ENCODE peak calls at places on chromosomes 4 and X, in seven cellular contexts. N is body of pancreas, E is PC-9, G is pancreas, B is astrocyte of the spinal cord, S is fibroblast of pulmonary artery, C is colonic mucosa. Q is an unnamed sample.

GRCh38 chrX:52424658-52425057 is 55.8 kb downstream of the XAGE2 start:
- DNase-seq in S (peak), N (no peak), G (no peak), E (no peak), C (no peak), B (peak), Q (peak)

GRCh38 chr4:105277702-105278101 is 131.0 kb downstream of the TET2 start:
- DNase-seq in E (no peak), G (no peak), S (no peak), N (no peak), B (no peak), C (no peak), Q (no peak)

GRCh38 chr4:80484707-80485106 is 149.2 kb downstream of the CFAP299 start:
- DNase-seq in B (no peak), S (peak), N (no peak), C (no peak), G (no peak), E (no peak), Q (no peak)

GRCh38 chr4:141654098-141654497 is 17.7 kb downstream of the IL15 start:
- DNase-seq in S (peak), G (no peak), N (peak), E (no peak), C (peak), B (peak), Q (peak)

GRCh38 chr4:140163029-140163810 is 9.2 kb upstream of the MAML3 start:
- DNase-seq in C (no peak), B (peak), S (peak), E (no peak), G (no peak), N (no peak), Q (peak)

GRCh38 chr4:147617173-147617840 is at the start of gene TMEM184C:
- DNase-seq in B (peak), G (peak), E (peak), N (peak), S (peak), C (peak), Q (peak)

GRCh38 chr4:77613267-77613666 is 7.6 kb downstream of the CXCL13 start:
- DNase-seq in G (no peak), B (no peak), C (no peak), S (peak), N (no peak), E (no peak), Q (peak)

GRCh38 chr4:8297691-8298485 is 28.3 kb downstream of the HTRA3 start:
- DNase-seq in B (no peak), C (no peak), S (no peak), N (no peak), G (no peak), E (no peak), Q (no peak)

GRCh38 chr4:85708468-85708867 is 233.5 kb downstream of the ARHGAP24 start:
- DNase-seq in C (no peak), B (no peak), E (no peak), S (no peak), G (no peak), N (no peak), Q (no peak)

GRCh38 chr4:133588306-133588705 is 439.2 kb downstream of the PCDH10 start:
- DNase-seq in G (no peak), C (no peak), E (no peak), S (no peak), N (no peak), B (peak), Q (no peak)

GRCh38 chr4:153728660-153729059 is 31.2 kb downstream of the RNF175 start:
- DNase-seq in G (no peak), S (no peak), B (no peak), N (no peak), E (no peak), C (no peak), Q (no peak)

GRCh38 chrX:123217077-123217476 is 33.0 kb downstream of the GRIA3 start:
- DNase-seq in S (peak), E (no peak), B (no peak), G (no peak), C (no peak), N (no peak), Q (no peak)

GRCh38 chr4:185830263-185830994 is 18.4 kb upstream of the SORBS2 start:
- DNase-seq in N (peak), E (no peak), G (peak), S (no peak), B (no peak), C (peak), Q (no peak)

GRCh38 chrX:1531106-1531890 is 5.7 kb downstream of the P2RY8 start:
- DNase-seq in B (no peak), S (no peak), E (no peak), N (no peak), C (no peak), G (no peak), Q (no peak)

GRCh38 chr4:48127231-48127881 is 6.7 kb downstream of the TXK start:
- DNase-seq in N (no peak), G (no peak), C (no peak), S (no peak), B (no peak), E (peak), Q (no peak)

GRCh38 chrX:135433531-135434257 is 11.9 kb downstream of the SMIM10L2A start:
- DNase-seq in E (no peak), C (no peak), S (no peak), N (no peak), G (no peak), B (no peak), Q (no peak)

GRCh38 chr4:147463065-147463464 is 17.8 kb upstream of the EDNRA start:
- DNase-seq in E (no peak), S (no peak), C (no peak), N (no peak), B (no peak), G (no peak), Q (no peak)

GRCh38 chr4:159551268-159551667 is 448.4 kb downstream of the RAPGEF2 start:
- DNase-seq in G (no peak), E (no peak), B (no peak), C (no peak), N (no peak), S (peak), Q (peak)

GRCh38 chr4:114597410-114598115 is 1.0 kb upstream of the UGT8 start:
- DNase-seq in E (no peak), N (peak), G (peak), S (no peak), C (peak), B (no peak), Q (no peak)

GRCh38 chrX:97401586-97402101 is 517.9 kb downstream of the RPA4 start:
- DNase-seq in G (no peak), E (no peak), N (no peak), S (peak), B (no peak), C (no peak), Q (no peak)

DNA sequence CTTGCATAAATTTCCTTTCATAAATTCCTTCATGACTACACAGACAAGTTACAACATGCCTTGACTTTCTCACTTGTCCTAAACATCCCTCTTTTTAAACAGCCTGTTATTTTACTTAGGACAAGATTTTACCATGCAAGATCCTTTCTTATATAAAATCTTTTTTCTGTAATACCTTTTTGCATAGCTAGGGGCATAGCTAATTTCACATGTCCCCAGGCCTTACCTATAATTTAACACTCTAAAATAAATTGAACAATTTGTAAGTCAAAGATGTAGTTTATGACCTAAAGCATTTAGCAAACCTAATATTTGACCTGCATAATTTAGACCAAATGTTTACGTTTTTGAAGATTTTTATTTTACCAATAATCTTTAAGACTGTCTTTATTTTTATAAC is 396.3 kb upstream of the FSTL5 start:
- DNase-seq in S (no peak), C (no peak), B (no peak), N (no peak), G (no peak), E (no peak), Q (no peak)
- TF ChIP-seq CTCF in S (no peak), C (no peak), B (no peak), N (no peak), G (no peak), E (no peak), Q (no peak)

GRCh38 chr4:86981789-86982188 is 47.0 kb downstream of the AFF1 start:
- DNase-seq in G (no peak), C (no peak), B (no peak), N (no peak), E (no peak), S (no peak), Q (no peak)
- H3K4me3 ChIP-seq in G (no peak), C (no peak), B (no peak), N (no peak), E (no peak), S (no peak), Q (no peak)

DNA sequence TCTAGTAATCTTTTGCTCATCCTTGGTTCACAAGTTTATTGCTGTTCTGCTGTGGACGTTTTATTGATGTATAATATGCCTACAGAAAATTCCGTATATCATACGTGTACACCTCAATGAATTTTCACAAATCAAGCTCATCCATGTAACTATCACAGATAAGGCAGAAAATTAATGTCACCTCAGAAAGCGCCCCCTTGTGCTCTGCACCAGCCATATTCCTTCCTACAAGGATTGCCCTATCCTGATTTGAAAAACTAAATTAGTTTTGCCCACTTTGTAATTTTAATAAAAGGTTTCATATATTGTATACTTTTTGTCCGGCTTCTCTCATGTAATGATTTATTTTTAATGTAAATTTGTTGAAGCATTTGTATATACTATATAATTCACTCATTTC is 390.8 kb downstream of the ADGRL3 start:
- DNase-seq in S (no peak), E (no peak), B (no peak), G (no peak), N (no peak), C (no peak), Q (peak)
- TF ChIP-seq CTCF in S (peak), E (peak), B (peak), G (no peak), N (no peak), C (no peak), Q (peak)

GRCh38 chrX:50643525-50644137 is 170.4 kb downstream of the SHROOM4 start:
- DNase-seq in G (no peak), N (no peak), B (no peak), C (no peak), S (peak), E (no peak), Q (peak)

GRCh38 chrX:50635162-50635561 is 164.5 kb upstream of the DGKK start:
- DNase-seq in E (no peak), G (no peak), S (no peak), C (no peak), B (no peak), N (no peak), Q (no peak)

GRCh38 chrX:50635811-50636365 is 165.3 kb upstream of the DGKK start:
- DNase-seq in G (no peak), B (no peak), C (no peak), S (no peak), E (no peak), N (no peak), Q (no peak)

DNA sequence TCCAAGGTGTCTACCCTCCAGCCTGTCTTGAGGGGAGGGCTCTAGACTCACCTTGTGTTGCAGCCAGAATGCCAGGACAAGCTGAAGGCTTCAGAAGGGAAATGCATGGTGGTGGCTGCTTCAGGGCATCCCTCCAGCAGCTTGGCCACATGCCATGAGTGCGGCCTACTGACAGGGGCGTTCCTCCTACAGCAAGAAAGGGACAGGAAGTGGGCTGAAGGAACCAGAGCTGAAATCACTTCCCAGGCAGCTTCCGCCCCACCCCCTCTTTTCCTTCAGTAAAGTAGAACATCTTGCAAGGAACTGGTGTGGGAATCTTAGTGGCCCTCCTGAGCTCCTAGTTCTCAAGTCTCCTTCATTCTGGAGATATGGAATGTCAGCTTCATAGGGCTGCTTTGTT is 167.5 kb upstream of the DGKK start:
- DNase-seq in E (no peak), B (peak), G (no peak), S (peak), C (no peak), N (no peak), Q (peak)
- H3K4me3 ChIP-seq in E (no peak), B (no peak), G (no peak), S (no peak), C (no peak), N (no peak), Q (no peak)

GRCh38 chr4:138773321-138773720 is 242.3 kb upstream of the NOCT start:
- DNase-seq in E (no peak), N (no peak), S (no peak), B (no peak), C (no peak), G (no peak), Q (no peak)
- TF ChIP-seq CTCF in E (no peak), N (no peak), S (no peak), B (no peak), C (no peak), G (no peak), Q (no peak)

DNA sequence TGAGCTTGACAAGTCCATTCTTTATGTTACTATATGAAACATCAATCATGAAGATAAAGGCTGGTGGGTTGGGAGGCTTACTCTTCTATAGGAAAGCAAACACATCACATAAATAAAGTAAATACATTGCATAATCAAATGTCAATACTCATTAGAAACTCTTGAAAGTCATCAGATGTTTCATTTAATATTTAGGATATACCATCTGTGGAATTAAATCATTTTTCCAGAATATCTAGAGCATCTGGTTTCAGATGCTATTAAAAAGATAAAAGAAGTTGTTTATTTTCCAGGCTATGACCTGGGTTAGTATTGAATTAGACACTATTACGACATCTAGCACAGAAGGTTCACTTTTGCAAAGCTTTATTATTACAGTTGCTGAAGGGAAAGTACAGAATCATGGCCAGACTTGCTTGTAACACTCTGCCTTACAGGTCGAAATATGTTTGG is 72.6 kb downstream of the METTL14 start:
- DNase-seq in N (no peak), B (peak), G (no peak), C (no peak), S (peak), E (no peak), Q (peak)
- H3K4me3 ChIP-seq in N (no peak), B (no peak), G (no peak), C (no peak), S (no peak), E (no peak), Q (no peak)

DNA sequence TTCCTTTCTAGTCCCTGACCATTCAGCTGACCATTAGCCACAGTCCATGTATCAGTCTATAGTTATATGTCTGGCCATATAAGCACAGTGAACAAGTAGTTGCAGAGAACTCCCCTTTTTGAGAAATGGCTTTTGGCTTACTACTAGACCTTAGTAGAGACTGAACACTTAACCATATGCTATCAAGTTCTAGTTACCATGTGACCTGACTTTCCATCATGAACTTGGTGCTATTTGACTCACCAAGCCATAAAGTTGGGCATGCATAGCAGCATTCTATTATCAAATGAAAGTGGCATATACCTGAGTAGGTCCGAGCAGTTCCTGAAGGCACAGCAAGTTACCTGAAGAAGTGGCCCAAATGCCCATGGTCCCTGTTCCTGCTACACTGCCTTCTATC is 74.5 kb upstream of the IL2 start:
- DNase-seq in N (no peak), E (no peak), S (no peak), G (no peak), B (no peak), C (no peak), Q (no peak)
- TF ChIP-seq CTCF in N (no peak), E (no peak), S (no peak), G (no peak), B (no peak), C (no peak), Q (no peak)

GRCh38 chr4:38453253-38453881 is 210.6 kb upstream of the KLF3 start:
- DNase-seq in B (no peak), E (no peak), G (no peak), C (no peak), S (no peak), N (no peak), Q (no peak)

GRCh38 chr4:38452009-38452408 is 212.0 kb upstream of the KLF3 start:
- DNase-seq in N (no peak), S (no peak), B (no peak), G (no peak), C (no peak), E (no peak), Q (no peak)

GRCh38 chr4:38456096-38456495 is 207.9 kb upstream of the KLF3 start:
- DNase-seq in C (peak), N (no peak), B (no peak), G (no peak), S (no peak), E (no peak), Q (no peak)

GRCh38 chr4:38455092-38455855 is 208.7 kb upstream of the KLF3 start:
- DNase-seq in G (no peak), E (no peak), S (no peak), B (no peak), N (no peak), C (no peak), Q (no peak)

GRCh38 chr4:38454284-38454683 is 209.7 kb upstream of the KLF3 start:
- DNase-seq in B (no peak), G (no peak), C (no peak), N (no peak), E (no peak), S (no peak), Q (no peak)
- H3K4me3 ChIP-seq in B (no peak), G (no peak), C (no peak), N (no peak), E (no peak), S (no peak), Q (no peak)

GRCh38 chrX:106037835-106038473 is 573 bp downstream of the SERPINA7 start:
- DNase-seq in S (no peak), N (no peak), B (no peak), G (no peak), E (no peak), C (no peak), Q (no peak)

GRCh38 chrX:106042296-106042695 is 3.8 kb upstream of the SERPINA7 start:
- DNase-seq in G (no peak), C (peak), S (no peak), B (no peak), E (no peak), N (no peak), Q (no peak)

GRCh38 chrX:106036716-106037115 is 1.8 kb downstream of the SERPINA7 start:
- DNase-seq in C (no peak), B (no peak), N (no peak), E (no peak), S (no peak), G (no peak), Q (no peak)

GRCh38 chrX:106038625-106039024 is at the start of gene SERPINA7:
- DNase-seq in C (no peak), E (no peak), S (no peak), N (no peak), G (no peak), B (no peak), Q (no peak)

DNA sequence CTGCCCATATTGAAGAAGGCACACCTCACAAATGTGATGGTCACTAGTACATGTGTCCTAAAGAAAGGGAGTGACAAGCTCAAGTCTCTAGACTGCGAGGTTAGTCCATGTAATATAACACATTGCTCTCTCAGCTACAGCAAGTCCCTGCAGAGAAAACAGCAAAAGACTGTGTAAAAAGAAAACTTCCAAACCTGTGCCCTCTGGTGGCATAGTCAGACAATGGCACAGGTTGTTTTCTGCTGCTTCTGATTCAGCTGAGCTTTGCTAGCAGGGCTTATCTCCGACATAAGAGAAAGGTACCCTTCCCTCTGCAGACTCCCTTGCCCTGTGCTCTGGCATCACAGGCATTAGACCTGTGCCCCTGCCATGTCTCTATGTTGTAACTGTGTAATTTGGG is 1.4 kb upstream of the SERPINA7 start:
- DNase-seq in G (no peak), S (peak), C (peak), N (peak), E (no peak), B (peak), Q (peak)
- TF ChIP-seq CTCF in G (peak), S (peak), C (peak), N (peak), E (peak), B (peak), Q (no peak)